ENCODE peak calls at places on chromosomes 12 and 14, in seven cellular contexts. A, I, S, N, R, F and G are unnamed samples.

GRCh38 chr14:68307769-68308168 is 485.1 kb downstream of the ZFP36L1 start:
- DNase-seq in A (no peak), I (no peak), S (no peak), N (no peak), R (no peak), F (no peak), G (no peak)

GRCh38 chr14:105075364-105076295 is 10.4 kb upstream of the GPR132 start:
- DNase-seq in A (no peak), I (peak), S (peak), N (no peak), R (peak), F (no peak), G (no peak)

GRCh38 chr14:105888784-105889665 is 362.6 kb downstream of the TMEM121 start:
- DNase-seq in A (no peak), I (no peak), S (no peak), N (peak), R (peak), F (no peak), G (no peak)

GRCh38 chr14:82387699-82388098 is 854.0 kb upstream of the SEL1L start:
- DNase-seq in A (no peak), I (no peak), S (no peak), N (no peak), R (no peak), F (no peak), G (no peak)

GRCh38 chr12:11701398-11701797 is 51.9 kb downstream of the ETV6 start:
- DNase-seq in A (no peak), I (no peak), S (no peak), N (no peak), R (no peak), F (no peak), G (no peak)

GRCh38 chr14:39102969-39103957 is at the start of gene SEC23A:
- DNase-seq in A (peak), I (peak), S (peak), N (peak), R (peak), F (peak), G (peak)

GRCh38 chr14:90547968-90548367 is 151.1 kb downstream of the CALM1 start:
- DNase-seq in A (no peak), I (no peak), S (no peak), N (no peak), R (no peak), F (no peak), G (no peak)

GRCh38 chr12:32483499-32483898 is 84.1 kb downstream of the FGD4 start:
- DNase-seq in A (no peak), I (no peak), S (peak), N (no peak), R (no peak), F (no peak), G (no peak)

GRCh38 chr14:61620130-61620946 is 75.0 kb upstream of the HIF1A start:
- DNase-seq in A (no peak), I (no peak), S (no peak), N (no peak), R (no peak), F (peak), G (peak)

GRCh38 chr12:60094436-60094835 is 498.6 kb downstream of the SLC16A7 start:
- DNase-seq in A (no peak), I (no peak), S (no peak), N (no peak), R (no peak), F (no peak), G (no peak)